ENCODE peak calls at places on chromosomes 4 and X, in four cellular contexts. F is progenitor cell of endocrine pancreas, D is BJ, N is neural crest cell. O is an unnamed sample.
A peak's percentile ranks its signal among the peaks of the same experiment; 100 is the strongest.

GRCh38 chr4:38678078-38678477 is 14.1 kb downstream of the KLF3 start:
- DNase-seq in N (no peak), F (no peak), D (peak; percentile 80), O (no peak)

GRCh38 chrX:108270739-108271396 is 167.4 kb downstream of the COL4A6 start:
- DNase-seq in N (no peak), F (no peak), D (no peak), O (no peak)

GRCh38 chrX:94041881-94042280 is 367.9 kb downstream of the FAM133A start:
- DNase-seq in D (no peak), F (no peak), N (no peak), O (no peak)

GRCh38 chr4:43619219-43619618 is 726.7 kb downstream of the GRXCR1 start:
- DNase-seq in F (no peak), N (no peak), D (no peak), O (no peak)

GRCh38 chr4:74450298-74450683 is 5.4 kb downstream of the AREG start:
- DNase-seq in D (no peak), N (no peak), F (no peak), O (no peak)

GRCh38 chr4:39698424-39699009 is 581 bp downstream of the UBE2K start:
- DNase-seq in D (no peak), N (peak; percentile 52), F (peak; percentile 34), O (peak; percentile 71)

GRCh38 chrX:146090732-146091131 is 273.1 kb downstream of the SLITRK2 start:
- DNase-seq in N (no peak), F (no peak), D (no peak), O (no peak)

GRCh38 chr4:112015960-112016359 is 129.3 kb upstream of the FAM241A start:
- DNase-seq in F (no peak), N (no peak), D (no peak), O (no peak)

GRCh38 chrX:153626863-153627674 is 19.9 kb upstream of the DUSP9 start:
- DNase-seq in F (no peak), N (no peak), D (no peak), O (no peak)

GRCh38 chr4:4569036-4569435 is 27.2 kb upstream of the STX18 start:
- DNase-seq in N (no peak), D (no peak), F (no peak), O (no peak)

GRCh38 chr4:41391271-41391670 is 134.5 kb downstream of the UCHL1 start:
- DNase-seq in F (no peak), N (no peak), D (no peak), O (no peak)

GRCh38 chr4:185997287-185997686 is 71.7 kb upstream of the TLR3 start:
- DNase-seq in F (no peak), D (no peak), N (no peak), O (no peak)

GRCh38 chr4:24632011-24632410 is 47.7 kb upstream of the DHX15 start:
- DNase-seq in F (no peak), N (no peak), D (no peak), O (no peak)

GRCh38 chr4:47703964-47704363 is 133.9 kb downstream of the CORIN start:
- DNase-seq in N (no peak), F (no peak), D (peak; percentile 5), O (no peak)

GRCh38 chr4:128835498-128836222 is 26.2 kb downstream of the JADE1 start:
- DNase-seq in D (no peak), N (no peak), F (no peak), O (peak; percentile 79)

GRCh38 chr4:148618856-148619255 is 176.6 kb upstream of the NR3C2 start:
- DNase-seq in F (no peak), D (no peak), N (no peak), O (no peak)

GRCh38 chr4:26468283-26468949 is 21.9 kb downstream of the CCKAR start:
- DNase-seq in F (no peak), N (no peak), D (no peak), O (no peak)

GRCh38 chr4:2272026-2272827 is 10.3 kb upstream of the MXD4 start:
- DNase-seq in N (no peak), F (no peak), D (no peak), O (no peak)

GRCh38 chr4:10082459-10083272 is 33.9 kb downstream of the WDR1 start:
- DNase-seq in N (no peak), D (no peak), F (no peak), O (peak; percentile 12)

GRCh38 chr4:176467011-176467410 is 147.2 kb downstream of the SPCS3 start:
- DNase-seq in N (no peak), F (no peak), D (peak; percentile 87), O (no peak)

GRCh38 chrX:106718709-106719108 is 7.8 kb upstream of the RNF128 start:
- DNase-seq in N (no peak), D (no peak), F (no peak), O (no peak)

GRCh38 chrX:110399497-110399896 is 40.8 kb downstream of the RTL9 start:
- DNase-seq in D (no peak), F (no peak), N (no peak), O (no peak)

GRCh38 chr4:153205028-153205648 is 895 bp downstream of the TRIM2 start:
- DNase-seq in D (peak; percentile 35), F (no peak), N (no peak), O (no peak)

GRCh38 chr4:151192556-151193235 is 84.3 kb upstream of the PRSS48 start:
- DNase-seq in D (no peak), N (no peak), F (no peak), O (no peak)

GRCh38 chr4:81460837-81461233 is 10.9 kb downstream of the RASGEF1B start:
- DNase-seq in D (no peak), N (no peak), F (no peak), O (no peak)

GRCh38 chr4:174764105-174764729 is 64.8 kb downstream of the GLRA3 start:
- DNase-seq in N (no peak), D (no peak), F (no peak), O (no peak)